ENCODE peak calls at places on chromosomes 11 and 22, in five cellular contexts. M, V, A, C and K are unnamed samples.

GRCh38 chr11:94376841-94377240 is 24.4 kb downstream of the GPR83 start:
- DNase-seq in A (no peak), V (no peak), M (no peak), C (no peak), K (no peak)

GRCh38 chr11:88979641-88980040 is 86.1 kb downstream of the GRM5 start:
- DNase-seq in V (peak), M (no peak), A (no peak), C (no peak), K (no peak)

GRCh38 chr11:78069465-78069864 is 5.8 kb downstream of the THRSP start:
- DNase-seq in V (peak), M (no peak), C (no peak), A (no peak), K (no peak)

GRCh38 chr11:11177156-11177808 is 175.8 kb downstream of the CSNK2A3 start:
- DNase-seq in C (no peak), A (peak), V (no peak), M (no peak), K (no peak)

GRCh38 chr22:36580846-36581245 is 51.9 kb upstream of the EIF3D start:
- DNase-seq in C (no peak), V (no peak), M (no peak), A (peak), K (no peak)

GRCh38 chr22:43485717-43486116 is 73.9 kb downstream of the MPPED1 start:
- DNase-seq in C (no peak), V (no peak), A (no peak), M (no peak), K (no peak)

GRCh38 chr22:43891360-43892182 is at the start of gene PNPLA5:
- DNase-seq in V (no peak), A (no peak), M (peak), C (peak), K (no peak)

GRCh38 chr22:22103078-22103593 is 120.5 kb upstream of the TOP3B start:
- DNase-seq in A (peak), V (no peak), M (peak), C (peak), K (no peak)

GRCh38 chr11:2564588-2565440 is 120.0 kb downstream of the KCNQ1 start:
- DNase-seq in C (no peak), A (no peak), M (no peak), V (no peak), K (no peak)

GRCh38 chr11:92932023-92932422 is 37.4 kb upstream of the MTNR1B start:
- DNase-seq in V (no peak), M (no peak), A (no peak), C (no peak), K (no peak)

GRCh38 chr11:87038235-87038960 is 664 bp downstream of the TMEM135 start:
- DNase-seq in M (no peak), V (peak), C (no peak), A (no peak), K (no peak)

GRCh38 chr11:121575250-121575962 is 122.6 kb upstream of the SORL1-AS1 start:
- DNase-seq in M (no peak), C (no peak), A (peak), V (peak), K (no peak)

GRCh38 chr22:36757608-36758220 is 18.2 kb downstream of the IFT27 start:
- DNase-seq in C (peak), V (peak), A (peak), M (peak), K (peak)

GRCh38 chr11:124209824-124210357 is 26.7 kb downstream of the OR10D3 start:
- DNase-seq in C (no peak), V (no peak), M (no peak), A (no peak), K (no peak)

GRCh38 chr11:86632499-86633269 is 39.7 kb downstream of the ME3 start:
- DNase-seq in M (peak), V (peak), C (no peak), A (peak), K (peak)

GRCh38 chr11:68905421-68906360 is 2.0 kb downstream of the IGHMBP2 start:
- DNase-seq in C (no peak), V (no peak), M (no peak), A (peak), K (no peak)

GRCh38 chr11:105296806-105297205 is 157.2 kb upstream of the CARD18 start:
- DNase-seq in M (no peak), A (no peak), V (no peak), C (no peak), K (no peak)

GRCh38 chr22:25482868-25483639 is 81.4 kb upstream of the GRK3 start:
- DNase-seq in C (no peak), A (no peak), M (no peak), V (no peak), K (no peak)

GRCh38 chr22:40415531-40416266 is 45.3 kb downstream of the SGSM3 start:
- DNase-seq in C (no peak), A (no peak), M (no peak), V (no peak), K (no peak)

GRCh38 chr11:68505596-68505995 is 45.0 kb downstream of the PPP6R3 start:
- DNase-seq in C (no peak), A (no peak), V (no peak), M (no peak), K (no peak)

GRCh38 chr11:121071456-121072236 is 29.4 kb upstream of the TECTA start:
- DNase-seq in C (no peak), M (peak), V (peak), A (peak), K (peak)

GRCh38 chr11:34148504-34149165 is 43.2 kb downstream of the NAT10 start:
- DNase-seq in A (peak), C (no peak), M (no peak), V (no peak), K (no peak)

GRCh38 chr11:61922539-61922938 is 5.2 kb upstream of the RAB3IL1 start:
- DNase-seq in M (no peak), V (peak), C (peak), A (no peak), K (no peak)

GRCh38 chr11:79931692-79932091 is 490.9 kb upstream of the TENM4 start:
- DNase-seq in V (no peak), C (no peak), A (no peak), M (no peak), K (no peak)

GRCh38 chr11:96284401-96284800 is 58.6 kb downstream of the MAML2 start:
- DNase-seq in V (no peak), M (no peak), C (no peak), A (no peak), K (no peak)

GRCh38 chr22:21020802-21021429 is 6.0 kb downstream of the P2RX6 start:
- DNase-seq in V (peak), A (no peak), C (peak), M (peak), K (no peak)

GRCh38 chr11:122343247-122343646 is 227.2 kb upstream of the BLID start:
- DNase-seq in V (peak), M (no peak), C (no peak), A (no peak), K (no peak)

GRCh38 chr11:92870241-92870826 is 99.1 kb upstream of the MTNR1B start:
- DNase-seq in M (no peak), V (no peak), A (no peak), C (no peak), K (no peak)

GRCh38 chr11:108512706-108513105 is 14.5 kb upstream of the POGLUT3 start:
- DNase-seq in C (no peak), A (no peak), V (no peak), M (no peak), K (no peak)
- H2BK12ac ChIP-seq in C (no peak), A (no peak), V (no peak), M (no peak), K (no peak)

GRCh38 chr11:27281276-27281675 is 81.7 kb downstream of the CCDC34 start:
- DNase-seq in A (no peak), V (no peak), C (no peak), M (no peak), K (no peak)

GRCh38 chr11:27281740-27282139 is 81.3 kb downstream of the CCDC34 start:
- DNase-seq in C (no peak), M (no peak), A (no peak), V (no peak), K (no peak)

GRCh38 chr11:27280131-27280530 is 82.9 kb downstream of the CCDC34 start:
- DNase-seq in V (no peak), A (no peak), C (no peak), M (no peak), K (no peak)

GRCh38 chr11:27277843-27278242 is 85.2 kb downstream of the CCDC34 start:
- DNase-seq in M (no peak), C (no peak), A (no peak), V (no peak), K (no peak)

GRCh38 chr11:27279491-27279890 is 83.5 kb downstream of the CCDC34 start:
- DNase-seq in V (no peak), C (no peak), A (no peak), M (no peak), K (no peak)
- H2BK120ac ChIP-seq in V (no peak), C (no peak), A (no peak), M (no peak), K (no peak)

DNA sequence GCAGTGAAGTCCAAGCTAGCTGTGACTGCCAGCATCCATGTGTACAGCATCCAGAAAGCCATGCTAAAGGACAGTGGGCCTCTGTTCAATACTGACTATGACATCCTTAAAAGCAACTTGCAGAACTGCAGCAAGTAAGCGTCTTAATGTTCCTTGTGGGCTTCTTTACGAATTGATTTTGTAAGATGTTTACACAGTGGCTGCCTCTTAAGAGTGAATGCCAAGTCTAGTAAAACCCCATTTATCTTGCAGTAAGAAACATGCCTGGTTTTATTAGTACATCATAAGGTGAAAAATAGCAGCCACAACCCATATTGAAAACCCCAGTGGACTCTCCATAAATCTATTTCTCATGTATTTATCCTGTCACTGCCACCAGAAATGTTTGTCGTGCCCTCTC is 20.5 kb downstream of the POLD3 start:
- DNase-seq in V (no peak), A (no peak), M (no peak), C (no peak), K (no peak)
- H3K27ac ChIP-seq in V (no peak), A (no peak), M (no peak), C (no peak), K (no peak)

DNA sequence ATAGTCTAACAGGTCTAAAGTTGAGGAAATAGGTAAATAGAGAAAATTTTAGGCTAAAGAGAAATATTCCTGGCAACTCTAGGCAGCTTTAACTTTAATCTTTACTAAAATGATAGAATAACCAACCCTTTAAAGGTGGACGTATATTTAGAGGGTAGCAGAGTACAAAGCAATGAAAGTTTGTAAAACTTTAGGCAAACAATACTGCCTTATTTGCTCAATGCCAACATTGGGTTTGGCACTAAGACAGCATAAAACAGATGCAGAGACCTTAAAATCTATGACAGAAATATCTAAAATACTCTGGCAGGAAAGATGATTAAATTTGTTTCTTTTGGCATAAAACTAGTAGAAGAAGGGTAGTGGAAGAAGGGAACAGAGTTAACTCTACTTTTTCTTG is 70.7 kb downstream of the EMSY start:
- DNase-seq in A (no peak), V (no peak), C (no peak), M (no peak), K (no peak)
- H2BK12ac ChIP-seq in A (no peak), V (no peak), C (no peak), M (no peak), K (no peak)

GRCh38 chr11:12411395-12411794 is 34.0 kb downstream of the PARVA start:
- DNase-seq in C (no peak), A (no peak), V (no peak), M (no peak), K (no peak)

GRCh38 chr11:12408156-12408770 is 30.9 kb downstream of the PARVA start:
- DNase-seq in M (no peak), A (no peak), C (no peak), V (no peak), K (no peak)

GRCh38 chr11:12411806-12412727 is 34.7 kb downstream of the PARVA start:
- DNase-seq in C (peak), M (peak), V (peak), A (peak), K (peak)

GRCh38 chr11:12409621-12410005 is 32.2 kb downstream of the PARVA start:
- DNase-seq in V (peak), A (peak), M (no peak), C (no peak), K (no peak)

DNA sequence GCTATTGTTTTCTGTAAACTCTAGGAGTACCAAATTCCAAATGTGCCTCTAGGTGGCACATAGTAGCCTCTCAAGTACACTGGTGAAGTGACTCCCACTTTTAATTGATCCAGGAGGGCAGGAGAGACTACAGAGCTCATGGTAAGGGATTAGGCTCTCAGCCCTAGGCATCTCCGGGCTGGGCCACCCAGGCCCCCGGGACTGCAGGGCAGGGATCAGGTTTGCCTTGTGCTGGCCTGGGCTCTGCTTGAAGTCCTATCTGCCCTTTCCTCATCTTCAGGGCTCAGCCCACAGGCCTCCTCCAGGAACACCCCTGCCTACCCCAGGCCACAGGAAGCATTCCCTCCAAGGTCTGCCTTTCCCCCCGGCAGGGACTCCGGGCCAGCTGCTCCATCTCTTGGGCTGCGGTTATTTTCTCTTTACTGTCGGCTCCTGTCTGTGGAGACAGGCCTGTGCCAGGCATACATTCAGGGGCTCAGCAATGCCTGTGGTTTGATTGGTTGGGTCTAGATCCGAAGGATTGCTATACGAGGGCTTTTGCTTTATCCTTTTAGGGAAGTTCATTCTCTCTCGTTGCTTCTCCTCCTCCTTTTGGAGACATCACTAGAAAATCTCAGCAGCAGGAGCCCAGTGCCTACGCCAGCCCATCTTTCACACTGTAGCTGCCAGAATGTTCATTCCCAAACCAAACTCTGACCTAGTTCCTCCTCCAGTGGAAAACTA is 32.8 kb downstream of the PARVA start:
- DNase-seq in V (peak), A (no peak), C (peak), M (peak), K (no peak)
- H2BK120ac ChIP-seq in V (peak), A (peak), C (no peak), M (no peak), K (no peak)

GRCh38 chr11:119991669-119992068 is 146.2 kb downstream of the TRIM29 start:
- DNase-seq in A (no peak), C (no peak), V (no peak), M (no peak), K (no peak)
- H3K27ac ChIP-seq in A (no peak), C (no peak), V (no peak), M (no peak), K (no peak)